ENCODE peak calls at places on chromosomes 3 and 15, in seven cellular contexts. V is psoas muscle; W is fibroblast of the conjunctiva; C is DMS153; Z is WTC11; U is A172; J is stimulated activated CD4-positive, alpha-beta T cell treated with anti-CD3 and anti-CD28 coated beads, TNF-alpha, amount 100 ng/mL, for 4 hours. N is an unnamed sample.

GRCh38 chr3:194333212-194333980 is 17.7 kb downstream of the CPN2 start:
- DNase-seq in V (peak), W (peak), C (no peak), Z (peak), U (peak), J (peak), N (no peak)

GRCh38 chr3:60841355-60841754 is 409.9 kb downstream of the FHIT start:
- DNase-seq in V (no peak), W (no peak), C (no peak), Z (no peak), U (peak), J (no peak), N (no peak)

GRCh38 chr15:39213385-39213840 is 367.5 kb upstream of the THBS1 start:
- DNase-seq in V (no peak), W (no peak), C (no peak), Z (peak), U (peak), J (no peak), N (peak)

GRCh38 chr3:17041009-17041408 is 156.3 kb downstream of the PLCL2 start:
- DNase-seq in V (no peak), W (no peak), C (no peak), Z (no peak), U (peak), J (no peak), N (no peak)

GRCh38 chr15:41512512-41513281 is 930 bp downstream of the LTK start:
- DNase-seq in V (no peak), W (no peak), C (no peak), Z (peak), U (no peak), J (no peak), N (no peak)

GRCh38 chr3:173216063-173216462 is 75.0 kb upstream of the SPATA16 start:
- DNase-seq in V (no peak), W (no peak), C (no peak), Z (no peak), U (no peak), J (no peak), N (no peak)

GRCh38 chr15:38930851-38931572 is 366.4 kb upstream of the RASGRP1 start:
- DNase-seq in V (no peak), W (no peak), C (no peak), Z (no peak), U (no peak), J (no peak), N (no peak)

GRCh38 chr15:88655780-88656488 is 17.1 kb downstream of the ISG20 start:
- DNase-seq in V (no peak), W (no peak), C (no peak), Z (no peak), U (no peak), J (no peak), N (no peak)

GRCh38 chr3:126373682-126374601 is 16.7 kb upstream of the KLF15 start:
- DNase-seq in V (peak), W (peak), C (no peak), Z (peak), U (no peak), J (no peak), N (peak)

GRCh38 chr3:184040010-184040409 is 8.5 kb downstream of the HTR3D start:
- DNase-seq in V (no peak), W (no peak), C (peak), Z (peak), U (peak), J (no peak), N (no peak)

GRCh38 chr3:42071720-42072582 is 19.2 kb upstream of the TRAK1 start:
- DNase-seq in V (peak), W (peak), C (peak), Z (no peak), U (peak), J (no peak), N (peak)

GRCh38 chr3:107798381-107798780 is 275.6 kb downstream of the BBX start:
- DNase-seq in V (no peak), W (no peak), C (no peak), Z (no peak), U (no peak), J (no peak), N (no peak)

GRCh38 chr3:43316783-43317460 is 30.6 kb downstream of the SNRK start:
- DNase-seq in V (no peak), W (no peak), C (no peak), Z (no peak), U (no peak), J (no peak), N (no peak)

GRCh38 chr3:195160257-195160898 is 110.6 kb downstream of the XXYLT1 start:
- DNase-seq in V (no peak), W (no peak), C (peak), Z (no peak), U (peak), J (no peak), N (no peak)

GRCh38 chr3:180416111-180416541 is 185.8 kb upstream of the TTC14 start:
- DNase-seq in V (no peak), W (no peak), C (no peak), Z (no peak), U (no peak), J (no peak), N (no peak)

GRCh38 chr15:69275104-69275670 is 23.5 kb upstream of the PAQR5 start:
- DNase-seq in V (no peak), W (no peak), C (no peak), Z (no peak), U (no peak), J (no peak), N (no peak)

GRCh38 chr3:39812537-39812936 is 3.1 kb downstream of the MYRIP start:
- DNase-seq in V (no peak), W (peak), C (no peak), Z (peak), U (no peak), J (no peak), N (no peak)

GRCh38 chr3:189586941-189587687 is 44.1 kb upstream of the TP63 start:
- DNase-seq in V (no peak), W (no peak), C (no peak), Z (no peak), U (no peak), J (no peak), N (no peak)

GRCh38 chr15:52255935-52256334 is 39.7 kb downstream of the MYO5C start:
- DNase-seq in V (no peak), W (no peak), C (no peak), Z (no peak), U (no peak), J (no peak), N (no peak)

GRCh38 chr3:106425021-106425420 is 556.2 kb upstream of the CBLB start:
- DNase-seq in V (no peak), W (peak), C (no peak), Z (no peak), U (no peak), J (no peak), N (no peak)

GRCh38 chr15:42129364-42129763 is 27.1 kb downstream of the PLA2G4F start:
- DNase-seq in V (no peak), W (no peak), C (no peak), Z (no peak), U (no peak), J (no peak), N (no peak)

GRCh38 chr15:92914768-92915221 is 14.7 kb downstream of the CHD2 start:
- DNase-seq in V (no peak), W (no peak), C (no peak), Z (no peak), U (peak), J (no peak), N (no peak)

GRCh38 chr3:171874251-171874679 is 31.1 kb downstream of the TMEM212 start:
- DNase-seq in V (no peak), W (peak), C (no peak), Z (no peak), U (peak), J (no peak), N (no peak)

GRCh38 chr15:51286816-51287215 is 51.6 kb downstream of the CYP19A1 start:
- DNase-seq in V (no peak), W (no peak), C (no peak), Z (no peak), U (peak), J (no peak), N (no peak)

GRCh38 chr15:85614059-85614458 is 180.7 kb downstream of the KLHL25 start:
- DNase-seq in V (no peak), W (no peak), C (no peak), Z (no peak), U (no peak), J (no peak), N (no peak)

GRCh38 chr15:23877502-23878412 is 190.7 kb upstream of the NDN start:
- DNase-seq in V (peak), W (no peak), C (no peak), Z (peak), U (peak), J (no peak), N (no peak)

GRCh38 chr3:101758224-101758623 is 20.8 kb upstream of the NXPE3 start:
- DNase-seq in V (no peak), W (no peak), C (no peak), Z (no peak), U (no peak), J (no peak), N (no peak)

GRCh38 chr15:70447081-70447480 is 316.3 kb downstream of the UACA start:
- DNase-seq in V (no peak), W (no peak), C (no peak), Z (no peak), U (no peak), J (no peak), N (no peak)

GRCh38 chr3:80767599-80767998 is 993.8 kb downstream of the GBE1 start:
- DNase-seq in V (no peak), W (no peak), C (no peak), Z (no peak), U (no peak), J (no peak), N (no peak)

GRCh38 chr15:90004252-90004651 is 3.1 kb downstream of the ZNF710 start:
- DNase-seq in V (peak), W (no peak), C (no peak), Z (no peak), U (no peak), J (no peak), N (no peak)

GRCh38 chr15:59256538-59256937 is 49.9 kb downstream of the LDHAL6B start:
- DNase-seq in V (no peak), W (no peak), C (no peak), Z (no peak), U (no peak), J (no peak), N (no peak)

GRCh38 chr3:172194702-172195392 is 155.5 kb downstream of the FNDC3B start:
- DNase-seq in V (no peak), W (peak), C (peak), Z (no peak), U (no peak), J (no peak), N (no peak)

GRCh38 chr15:42605281-42605744 is 29.9 kb downstream of the STARD9 start:
- DNase-seq in V (no peak), W (no peak), C (no peak), Z (no peak), U (no peak), J (no peak), N (no peak)

GRCh38 chr15:37124330-37124729 is 24.0 kb upstream of the MEIS2 start:
- DNase-seq in V (no peak), W (no peak), C (no peak), Z (no peak), U (no peak), J (no peak), N (no peak)

GRCh38 chr15:38090223-38090622 is 155.8 kb downstream of the TMCO5A start:
- DNase-seq in V (no peak), W (no peak), C (no peak), Z (no peak), U (no peak), J (no peak), N (no peak)

GRCh38 chr15:62240697-62241096 is 75.6 kb upstream of the C2CD4B start:
- DNase-seq in V (no peak), W (no peak), C (no peak), Z (no peak), U (no peak), J (no peak), N (no peak)

GRCh38 chr3:105496343-105496742 is 129.6 kb downstream of the ALCAM start:
- DNase-seq in V (no peak), W (no peak), C (no peak), Z (no peak), U (no peak), J (no peak), N (no peak)

N was measured in hypothalamus.